ENCODE peak calls at places on chromosomes 16 and 17, in nine cellular contexts. R is adrenal gland, X is A549, Q is GM12878, E is Peyer's patch, Y is K562, P is prostate gland, U is esophagus squamous epithelium, W is tibial nerve. V is an unnamed sample.

GRCh38 chr16:67673712-67674580 is 7.3 kb downstream of the C16orf86 start:
- DNase-seq in R (peak), X (no peak), Q (no peak), E (peak), Y (no peak), P (no peak), U (no peak), W (peak), V (no peak)

GRCh38 chr16:57775661-57776469 is 26.4 kb downstream of the KIFC3 start:
- DNase-seq in R (no peak), X (peak), Q (no peak), E (peak), Y (no peak), P (no peak), U (no peak), W (peak), V (no peak)

GRCh38 chr16:81650982-81651562 is 128.0 kb upstream of the PLCG2 start:
- DNase-seq in R (peak), X (no peak), Q (no peak), E (peak), Y (peak), P (peak), U (no peak), W (peak), V (no peak)

GRCh38 chr17:56979091-56979480 is 1.2 kb downstream of the SCPEP1 start:
- DNase-seq in R (no peak), X (no peak), Q (no peak), E (no peak), Y (no peak), P (no peak), U (no peak), W (no peak), V (no peak)

GRCh38 chr17:77429985-77430752 is 289.4 kb downstream of the SEC14L1 start:
- DNase-seq in R (peak), X (peak), Q (no peak), E (peak), Y (peak), P (peak), U (no peak), W (peak), V (peak)

GRCh38 chr17:18363021-18363941 is at the start of gene SHMT1:
- DNase-seq in R (peak), X (peak), Q (peak), E (peak), Y (peak), P (peak), U (peak), W (peak), V (peak)

GRCh38 chr17:57554826-57555635 is 190.1 kb downstream of the CCDC182 start:
- DNase-seq in R (no peak), X (no peak), Q (no peak), E (no peak), Y (no peak), P (no peak), U (no peak), W (no peak), V (no peak)

GRCh38 chr16:53071748-53072301 is 17.0 kb downstream of the CHD9 start:
- DNase-seq in R (no peak), X (no peak), Q (no peak), E (no peak), Y (no peak), P (no peak), U (no peak), W (peak), V (no peak)

GRCh38 chr17:958712-959451 is 20.7 kb downstream of the NXN start:
- DNase-seq in R (no peak), X (no peak), Q (no peak), E (no peak), Y (no peak), P (no peak), U (no peak), W (no peak), V (no peak)

GRCh38 chr17:13182450-13182849 is 164.6 kb upstream of the ELAC2 start:
- DNase-seq in R (no peak), X (no peak), Q (no peak), E (no peak), Y (no peak), P (no peak), U (no peak), W (no peak), V (no peak)

GRCh38 chr16:23690771-23691482 is 12.2 kb downstream of the PLK1 start:
- DNase-seq in R (no peak), X (no peak), Q (no peak), E (peak), Y (no peak), P (no peak), U (no peak), W (no peak), V (no peak)

GRCh38 chr16:89365044-89365467 is 125.3 kb downstream of the ANKRD11 start:
- DNase-seq in R (no peak), X (no peak), Q (no peak), E (no peak), Y (no peak), P (no peak), U (no peak), W (no peak), V (no peak)

GRCh38 chr17:15431766-15432165 is 35.7 kb downstream of the CDRT4 start:
- DNase-seq in R (no peak), X (no peak), Q (no peak), E (no peak), Y (no peak), P (no peak), U (no peak), W (no peak), V (no peak)

GRCh38 chr16:54816471-54816870 is 114.2 kb upstream of the IRX5 start:
- DNase-seq in R (no peak), X (no peak), Q (no peak), E (no peak), Y (no peak), P (no peak), U (no peak), W (no peak), V (no peak)

GRCh38 chr16:49663081-49664057 is 192.5 kb downstream of the ZNF423 start:
- DNase-seq in R (no peak), X (no peak), Q (no peak), E (no peak), Y (no peak), P (no peak), U (no peak), W (peak), V (no peak)

GRCh38 chr17:11901901-11902300 is 95.4 kb downstream of the ZNF18 start:
- DNase-seq in R (no peak), X (no peak), Q (no peak), E (no peak), Y (no peak), P (no peak), U (no peak), W (no peak), V (no peak)

GRCh38 chr16:19230575-19230974 is 55.0 kb upstream of the CLEC19A start:
- DNase-seq in R (no peak), X (no peak), Q (no peak), E (no peak), Y (no peak), P (no peak), U (no peak), W (no peak), V (no peak)

GRCh38 chr17:78022425-78022824 is 63.9 kb downstream of the TNRC6C start:
- DNase-seq in R (no peak), X (no peak), Q (no peak), E (no peak), Y (no peak), P (no peak), U (no peak), W (no peak), V (no peak)

GRCh38 chr17:82752371-82753200 is 721 bp downstream of the TBCD start:
- DNase-seq in R (no peak), X (no peak), Q (no peak), E (no peak), Y (peak), P (no peak), U (no peak), W (no peak), V (no peak)

GRCh38 chr17:1625507-1626080 is 3.0 kb downstream of the SLC43A2 start:
- DNase-seq in R (no peak), X (no peak), Q (no peak), E (no peak), Y (no peak), P (no peak), U (no peak), W (no peak), V (no peak)

GRCh38 chr17:58665946-58666857 is 25.6 kb downstream of the TEX14 start:
- DNase-seq in R (no peak), X (peak), Q (no peak), E (no peak), Y (no peak), P (peak), U (no peak), W (no peak), V (no peak)
- TF ChIP-seq POLR2A in R (no peak), X (no peak), Q (no peak), E (no peak), Y (peak), P (no peak), U (no peak), W (no peak), V (no peak)

GRCh38 chr17:81514735-81515529 is 2.3 kb upstream of the ACTG1 start:
- DNase-seq in R (peak), X (peak), Q (no peak), E (peak), Y (peak), P (peak), U (no peak), W (peak), V (peak)

GRCh38 chr17:81512984-81513668 is 527 bp upstream of the ACTG1 start:
- DNase-seq in R (peak), X (peak), Q (no peak), E (peak), Y (peak), P (peak), U (no peak), W (peak), V (peak)

GRCh38 chr17:81513669-81514484 is 1.3 kb upstream of the ACTG1 start:
- DNase-seq in R (peak), X (peak), Q (no peak), E (peak), Y (peak), P (peak), U (no peak), W (peak), V (peak)

GRCh38 chr17:81515530-81516041 is 3.0 kb upstream of the ACTG1 start:
- DNase-seq in R (no peak), X (no peak), Q (no peak), E (peak), Y (no peak), P (no peak), U (no peak), W (no peak), V (peak)

GRCh38 chr17:81514485-81514734 is 1.8 kb upstream of the ACTG1 start:
- DNase-seq in R (no peak), X (no peak), Q (no peak), E (no peak), Y (no peak), P (no peak), U (no peak), W (no peak), V (no peak)
- TF ChIP-seq CTCF in R (no peak), X (no peak), Q (no peak), E (no peak), Y (no peak), P (no peak), U (no peak), W (no peak), V (no peak)

GRCh38 chr17:68591583-68591982 is 9.6 kb downstream of the FAM20A start:
- DNase-seq in R (no peak), X (no peak), Q (no peak), E (no peak), Y (peak), P (no peak), U (no peak), W (no peak), V (no peak)
- TF ChIP-seq POLR2A in R (no peak), X (no peak), Q (no peak), E (no peak), Y (no peak), P (no peak), U (no peak), W (no peak), V (no peak)

GRCh38 chr17:75604034-75604695 is 16.6 kb downstream of the MYO15B start:
- DNase-seq in R (no peak), X (peak), Q (no peak), E (peak), Y (peak), P (no peak), U (no peak), W (no peak), V (peak)

GRCh38 chr17:75603123-75603522 is 15.5 kb downstream of the MYO15B start:
- DNase-seq in R (no peak), X (no peak), Q (no peak), E (no peak), Y (no peak), P (no peak), U (no peak), W (no peak), V (no peak)

GRCh38 chr17:75602644-75603043 is 15.0 kb downstream of the MYO15B start:
- DNase-seq in R (no peak), X (no peak), Q (no peak), E (no peak), Y (no peak), P (no peak), U (no peak), W (no peak), V (no peak)

GRCh38 chr17:75605790-75606189 is 18.2 kb downstream of the MYO15B start:
- DNase-seq in R (no peak), X (no peak), Q (no peak), E (no peak), Y (no peak), P (no peak), U (no peak), W (no peak), V (no peak)

GRCh38 chr17:75601057-75601987 is 13.7 kb downstream of the MYO15B start:
- DNase-seq in R (peak), X (peak), Q (no peak), E (peak), Y (peak), P (no peak), U (no peak), W (peak), V (peak)
- TF ChIP-seq CTCF in R (peak), X (peak), Q (peak), E (no peak), Y (peak), P (peak), U (peak), W (peak), V (peak)

GRCh38 chr16:30949655-30950515 is 1.0 kb downstream of the ORAI3 start:
- DNase-seq in R (peak), X (peak), Q (peak), E (peak), Y (peak), P (peak), U (peak), W (peak), V (peak)
- TF ChIP-seq POLR2A in R (peak), X (peak), Q (peak), E (peak), Y (peak), P (peak), U (no peak), W (peak), V (peak)

GRCh38 chr17:68759002-68759342 is 157.8 kb upstream of the FAM20A start:
- DNase-seq in R (no peak), X (no peak), Q (no peak), E (no peak), Y (no peak), P (no peak), U (no peak), W (no peak), V (no peak)

GRCh38 chr17:68763551-68763950 is 162.4 kb upstream of the FAM20A start:
- DNase-seq in R (no peak), X (no peak), Q (no peak), E (no peak), Y (no peak), P (no peak), U (no peak), W (no peak), V (no peak)

GRCh38 chr17:68762911-68763310 is 161.7 kb upstream of the FAM20A start:
- DNase-seq in R (no peak), X (no peak), Q (no peak), E (no peak), Y (no peak), P (no peak), U (no peak), W (no peak), V (no peak)

GRCh38 chr17:68760141-68760475 is 158.9 kb upstream of the FAM20A start:
- DNase-seq in R (no peak), X (no peak), Q (no peak), E (no peak), Y (no peak), P (no peak), U (no peak), W (no peak), V (no peak)

GRCh38 chr17:68759343-68760140 is 158.4 kb upstream of the FAM20A start:
- DNase-seq in R (peak), X (peak), Q (no peak), E (peak), Y (peak), P (peak), U (no peak), W (peak), V (peak)
- TF ChIP-seq CTCF in R (peak), X (peak), Q (peak), E (peak), Y (peak), P (peak), U (peak), W (peak), V (peak)

GRCh38 chr16:87273471-87274030 is 43.6 kb downstream of the C16orf95 start:
- DNase-seq in R (no peak), X (no peak), Q (no peak), E (no peak), Y (no peak), P (no peak), U (no peak), W (no peak), V (no peak)

GRCh38 chr16:87276091-87276561 is 41.1 kb downstream of the C16orf95 start:
- DNase-seq in R (no peak), X (no peak), Q (no peak), E (no peak), Y (no peak), P (no peak), U (no peak), W (no peak), V (no peak)

GRCh38 chr16:87276926-87277325 is 40.3 kb downstream of the C16orf95 start:
- DNase-seq in R (no peak), X (no peak), Q (no peak), E (no peak), Y (no peak), P (no peak), U (no peak), W (no peak), V (no peak)

GRCh38 chr16:87271256-87271655 is 45.9 kb downstream of the C16orf95 start:
- DNase-seq in R (no peak), X (no peak), Q (no peak), E (no peak), Y (no peak), P (no peak), U (no peak), W (no peak), V (no peak)

GRCh38 chr16:87274808-87275207 is 42.4 kb downstream of the C16orf95 start:
- DNase-seq in R (no peak), X (no peak), Q (no peak), E (no peak), Y (no peak), P (no peak), U (no peak), W (no peak), V (no peak)
- TF ChIP-seq POLR2A in R (no peak), X (no peak), Q (no peak), E (no peak), Y (no peak), P (no peak), U (no peak), W (no peak), V (no peak)

GRCh38 chr16:22318690-22319358 is 21.6 kb downstream of the POLR3E start:
- DNase-seq in R (peak), X (peak), Q (no peak), E (peak), Y (peak), P (no peak), U (no peak), W (peak), V (no peak)

GRCh38 chr16:22317625-22318024 is 20.4 kb downstream of the POLR3E start:
- DNase-seq in R (peak), X (no peak), Q (no peak), E (no peak), Y (no peak), P (no peak), U (no peak), W (no peak), V (no peak)

GRCh38 chr16:22315979-22316378 is 18.8 kb downstream of the POLR3E start:
- DNase-seq in R (no peak), X (no peak), Q (no peak), E (no peak), Y (no peak), P (no peak), U (no peak), W (no peak), V (peak)

GRCh38 chr16:22316411-22316811 is 19.2 kb downstream of the POLR3E start:
- DNase-seq in R (peak), X (no peak), Q (no peak), E (no peak), Y (no peak), P (no peak), U (no peak), W (no peak), V (no peak)

GRCh38 chr16:22317001-22317530 is 19.9 kb downstream of the POLR3E start:
- DNase-seq in R (peak), X (no peak), Q (no peak), E (no peak), Y (no peak), P (no peak), U (no peak), W (no peak), V (peak)
- TF ChIP-seq CTCF in R (no peak), X (no peak), Q (no peak), E (no peak), Y (no peak), P (no peak), U (no peak), W (no peak), V (no peak)

GRCh38 chr16:2032285-2033056 is 5.8 kb downstream of the NHERF2 start:
- DNase-seq in R (no peak), X (no peak), Q (no peak), E (no peak), Y (peak), P (no peak), U (no peak), W (no peak), V (no peak)

GRCh38 chr16:2031081-2031577 is 4.4 kb downstream of the NHERF2 start:
- DNase-seq in R (no peak), X (no peak), Q (no peak), E (no peak), Y (no peak), P (no peak), U (no peak), W (no peak), V (no peak)

GRCh38 chr16:2034695-2035430 is 8.2 kb downstream of the NHERF2 start:
- DNase-seq in R (no peak), X (no peak), Q (no peak), E (no peak), Y (no peak), P (no peak), U (no peak), W (no peak), V (no peak)

GRCh38 chr16:2035431-2036199 is 8.9 kb downstream of the NHERF2 start:
- DNase-seq in R (peak), X (peak), Q (no peak), E (no peak), Y (no peak), P (no peak), U (no peak), W (peak), V (no peak)

GRCh38 chr16:2033057-2033911 is 6.6 kb downstream of the NHERF2 start:
- DNase-seq in R (peak), X (peak), Q (no peak), E (no peak), Y (peak), P (no peak), U (no peak), W (peak), V (peak)
- TF ChIP-seq POLR2A in R (no peak), X (peak), Q (no peak), E (no peak), Y (no peak), P (no peak), U (no peak), W (peak), V (no peak)